ENCODE peak calls at places on chromosomes 1 and 21, in five cellular contexts. S is AG08396; T is stimulated activated CD4-positive, alpha-beta T cell treated with anti-CD3 and anti-CD28 coated beads, Interleukin-1b, Interleukin-23, amount 100 ng/mL, for 4 hours; C is M059J; J is prostate gland. A is an unnamed sample.

GRCh38 chr1:112255080-112255479 is 140.9 kb upstream of the CTTNBP2NL start:
- DNase-seq in S (peak), T (no peak), C (peak), J (no peak), A (no peak)

GRCh38 chr1:118335372-118335771 is 150.3 kb upstream of the SPAG17 start:
- DNase-seq in S (peak), T (no peak), C (peak), J (no peak), A (no peak)

GRCh38 chr21:39072468-39072867 is 110.8 kb downstream of the PSMG1 start:
- DNase-seq in S (no peak), T (no peak), C (no peak), J (no peak), A (no peak)

GRCh38 chr1:202122639-202123335 is at the start of gene GPR37L1:
- DNase-seq in S (peak), T (no peak), C (peak), J (no peak), A (no peak)

GRCh38 chr1:44604167-44604955 is 69.9 kb downstream of the TMEM53 start:
- DNase-seq in S (no peak), T (no peak), C (no peak), J (no peak), A (no peak)

GRCh38 chr1:173330149-173330951 is 123.2 kb upstream of the TNFSF4 start:
- DNase-seq in S (peak), T (no peak), C (peak), J (no peak), A (no peak)

GRCh38 chr1:162571696-162572095 is 10.2 kb downstream of the UAP1 start:
- DNase-seq in S (no peak), T (no peak), C (no peak), J (no peak), A (no peak)

GRCh38 chr1:163442940-163443339 is 121.2 kb downstream of the NUF2 start:
- DNase-seq in S (no peak), T (no peak), C (no peak), J (no peak), A (no peak)

GRCh38 chr1:212315907-212316306 is 30.7 kb downstream of the PPP2R5A start:
- DNase-seq in S (no peak), T (no peak), C (peak), J (no peak), A (no peak)

GRCh38 chr1:8142955-8143629 is 117.0 kb upstream of the ERRFI1 start:
- DNase-seq in S (no peak), T (no peak), C (peak), J (no peak), A (no peak)

GRCh38 chr1:150807674-150808073 is 386 bp downstream of the CTSK start:
- DNase-seq in S (no peak), T (no peak), C (no peak), J (no peak), A (no peak)

GRCh38 chr1:5571861-5572401 is 420.3 kb downstream of the NPHP4 start:
- DNase-seq in S (no peak), T (no peak), C (no peak), J (no peak), A (no peak)

GRCh38 chr1:98027044-98027443 is 106.2 kb upstream of the DPYD start:
- DNase-seq in S (no peak), T (no peak), C (peak), J (no peak), A (no peak)

GRCh38 chr1:219397511-219397910 is 215.4 kb downstream of the ZC3H11B start:
- DNase-seq in S (no peak), T (no peak), C (no peak), J (no peak), A (no peak)

GRCh38 chr1:198577444-198577843 is 37.0 kb upstream of the ATP6V1G3 start:
- DNase-seq in S (peak), T (no peak), C (peak), J (no peak), A (no peak)

GRCh38 chr1:208980590-208980989 is 602.9 kb upstream of the CAMK1G start:
- DNase-seq in S (no peak), T (no peak), C (peak), J (no peak), A (no peak)

GRCh38 chr1:43415901-43416300 is 26.2 kb downstream of the SZT2 start:
- DNase-seq in S (no peak), T (no peak), C (no peak), J (no peak), A (no peak)

GRCh38 chr21:45854702-45855247 is 126.8 kb upstream of the COL6A1 start:
- DNase-seq in S (no peak), T (no peak), C (no peak), J (no peak), A (no peak)

GRCh38 chr1:101995984-101996731 is 568 bp downstream of the OLFM3 start:
- DNase-seq in S (no peak), T (no peak), C (no peak), J (no peak), A (no peak)

GRCh38 chr1:198837276-198838021 is 198.6 kb downstream of the PTPRC start:
- DNase-seq in S (no peak), T (no peak), C (no peak), J (no peak), A (no peak)

GRCh38 chr1:248599396-248599795 is 1.9 kb upstream of the OR2T10 start:
- DNase-seq in S (no peak), T (no peak), C (no peak), J (no peak), A (no peak)

GRCh38 chr1:182601416-182601786 is 2.8 kb downstream of the RGS16 start:
- DNase-seq in S (peak), T (peak), C (peak), J (peak), A (peak)

GRCh38 chr1:68112835-68113243 is 62.4 kb upstream of the DIRAS3 start:
- DNase-seq in S (peak), T (no peak), C (peak), J (no peak), A (no peak)

GRCh38 chr1:46422261-46422871 is 28.2 kb downstream of the FAAH start:
- DNase-seq in S (no peak), T (no peak), C (no peak), J (no peak), A (no peak)

GRCh38 chr21:31888936-31889371 is 16.1 kb downstream of the HUNK start:
- DNase-seq in S (no peak), T (no peak), C (peak), J (peak), A (no peak)

GRCh38 chr1:91617242-91617837 is 116.7 kb downstream of the CDC7 start:
- DNase-seq in S (no peak), T (no peak), C (no peak), J (no peak), A (no peak)

GRCh38 chr1:83900530-83900929 is 98.4 kb downstream of the TTLL7 start:
- DNase-seq in S (no peak), T (no peak), C (peak), J (no peak), A (no peak)

GRCh38 chr1:165943198-165943597 is 115.8 kb downstream of the UCK2 start:
- DNase-seq in S (no peak), T (no peak), C (no peak), J (no peak), A (no peak)

GRCh38 chr1:31978853-31979400 is 34.7 kb upstream of the KHDRBS1 start:
- DNase-seq in S (no peak), T (no peak), C (no peak), J (no peak), A (no peak)

GRCh38 chr1:33178836-33179439 is 2.9 kb downstream of the TRIM62 start:
- DNase-seq in S (no peak), T (no peak), C (no peak), J (no peak), A (no peak)

GRCh38 chr1:205477759-205478247 is 22.0 kb upstream of the BLACAT1 start:
- DNase-seq in S (no peak), T (no peak), C (peak), J (peak), A (no peak)

GRCh38 chr1:39988618-39989343 is 33.8 kb downstream of the MFSD2A start:
- DNase-seq in S (no peak), T (no peak), C (no peak), J (peak), A (no peak)

GRCh38 chr1:114554577-114554976 is 26.8 kb downstream of the BCAS2 start:
- DNase-seq in S (no peak), T (no peak), C (peak), J (no peak), A (no peak)

GRCh38 chr1:97792655-97793054 is 128.2 kb downstream of the DPYD start:
- DNase-seq in S (no peak), T (no peak), C (no peak), J (no peak), A (no peak)

GRCh38 chr1:220878223-220879081 is 791 bp upstream of the HLX start:
- DNase-seq in S (peak), T (no peak), C (no peak), J (no peak), A (no peak)